ENCODE peak calls at places on chromosome 15, in five cellular contexts. S is IMR-90, Y is mesenchymal stem cell, M is mesendoderm, P is trophoblast cell. J is an unnamed sample.

GRCh38 chr15:55290361-55291057 is 896 bp upstream of the RAB27A start:
- DNase-seq in M (peak; percentile 92), P (peak; percentile 91), S (peak; percentile 70), Y (peak; percentile 90), J (peak; percentile 88)

GRCh38 chr15:95068847-95069518 is 837.6 kb downstream of the MCTP2 start:
- DNase-seq in P (no peak), S (peak; percentile 0), Y (no peak), M (no peak), J (no peak)

GRCh38 chr15:69790632-69791031 is 307.1 kb downstream of the TLE3 start:
- DNase-seq in M (no peak), S (no peak), P (peak; percentile 47), Y (no peak), J (no peak)

GRCh38 chr15:50137330-50137761 is 18.3 kb upstream of the ATP8B4 start:
- DNase-seq in P (peak; percentile 98), S (peak; percentile 99), Y (peak; percentile 99), M (no peak), J (no peak)

GRCh38 chr15:86690566-86690965 is 610.9 kb downstream of the AGBL1 start:
- DNase-seq in S (no peak), M (peak; percentile 23), Y (peak; percentile 19), P (no peak), J (no peak)

GRCh38 chr15:98842973-98843285 is 164.7 kb downstream of the PGPEP1L start:
- DNase-seq in S (no peak), Y (no peak), M (no peak), P (peak; percentile 27), J (no peak)

GRCh38 chr15:35327789-35328188 is 218.2 kb downstream of the DPH6 start:
- DNase-seq in P (no peak), S (peak; percentile 75), M (no peak), Y (no peak), J (no peak)

GRCh38 chr15:82999905-83000671 is 11.4 kb downstream of the C15orf40 start:
- DNase-seq in Y (peak; percentile 67), S (peak; percentile 69), P (peak; percentile 64), M (peak; percentile 71), J (no peak)

GRCh38 chr15:70297465-70298152 is 199.9 kb upstream of the TLE3 start:
- DNase-seq in S (no peak), M (no peak), P (no peak), Y (no peak), J (no peak)

GRCh38 chr15:40104865-40105516 is 3.7 kb downstream of the BMF start:
- DNase-seq in M (peak; percentile 97), S (peak; percentile 79), P (peak; percentile 94), Y (peak; percentile 87), J (peak; percentile 96)

GRCh38 chr15:69593981-69594966 is 141.7 kb downstream of the RPLP1 start:
- DNase-seq in M (no peak), S (peak; percentile 38), P (no peak), Y (no peak), J (peak; percentile 26)

GRCh38 chr15:78950906-78951840 is 6.3 kb upstream of the CTSH start:
- DNase-seq in Y (peak; percentile 31), M (peak; percentile 34), S (peak; percentile 48), P (peak; percentile 66), J (no peak)

GRCh38 chr15:66603301-66604179 is 37.7 kb upstream of the LCTL start:
- DNase-seq in Y (peak; percentile 66), P (peak; percentile 75), S (peak; percentile 62), M (peak; percentile 81), J (peak; percentile 82)

GRCh38 chr15:78085928-78086327 is 6.4 kb upstream of the SH2D7 start:
- DNase-seq in P (no peak), M (no peak), Y (no peak), S (peak; percentile 90), J (no peak)

GRCh38 chr15:78205856-78206255 is 28.5 kb downstream of the ACSBG1 start:
- DNase-seq in S (no peak), P (no peak), M (no peak), Y (no peak), J (no peak)

GRCh38 chr15:98878172-98878571 is 129.4 kb downstream of the PGPEP1L start:
- DNase-seq in S (peak; percentile 79), P (peak; percentile 78), M (no peak), Y (peak; percentile 81), J (no peak)

GRCh38 chr15:60076582-60077263 is 72.6 kb downstream of the FOXB1 start:
- DNase-seq in S (no peak), Y (no peak), M (peak; percentile 54), P (no peak), J (no peak)

DNA sequence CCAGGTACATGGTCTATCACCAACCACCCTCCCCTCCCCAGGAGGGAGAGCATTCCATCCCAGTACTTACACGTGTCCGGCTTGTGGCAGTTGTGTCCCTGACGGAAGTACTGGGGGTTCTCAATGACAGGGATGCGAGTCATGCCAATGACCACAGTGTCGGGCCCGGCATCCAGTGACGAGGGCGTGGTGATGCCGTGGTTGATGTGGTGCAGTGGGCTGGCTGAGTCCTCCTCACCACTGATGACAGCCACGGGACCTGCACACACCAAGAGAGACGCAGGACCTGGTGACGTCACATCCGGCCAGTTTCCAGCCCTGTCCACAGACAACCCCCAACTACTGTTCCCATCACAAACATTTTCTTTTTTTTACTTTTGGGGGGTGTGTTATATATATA is 223.8 kb downstream of the NTRK3 start:
- DNase-seq in S (no peak), Y (no peak), P (no peak), M (no peak), J (no peak)
- H3K4ac ChIP-seq in S (no peak overlapping the region), Y (no peak overlapping the region), P (no peak overlapping the region), M (no peak overlapping the region), J (no peak overlapping the region)

GRCh38 chr15:93035092-93035915 is 53.7 kb downstream of the RGMA start:
- DNase-seq in S (no peak), P (no peak), Y (no peak), M (no peak), J (no peak)

GRCh38 chr15:93037341-93038063 is 51.5 kb downstream of the RGMA start:
- DNase-seq in M (no peak), S (no peak), Y (peak; percentile 31), P (peak; percentile 24), J (no peak)

GRCh38 chr15:93034512-93034911 is 54.5 kb downstream of the RGMA start:
- DNase-seq in P (no peak), Y (no peak), M (no peak), S (no peak), J (no peak)

GRCh38 chr15:93036922-93037321 is 52.1 kb downstream of the RGMA start:
- DNase-seq in Y (no peak), M (no peak), P (no peak), S (no peak), J (peak; percentile 19)

DNA sequence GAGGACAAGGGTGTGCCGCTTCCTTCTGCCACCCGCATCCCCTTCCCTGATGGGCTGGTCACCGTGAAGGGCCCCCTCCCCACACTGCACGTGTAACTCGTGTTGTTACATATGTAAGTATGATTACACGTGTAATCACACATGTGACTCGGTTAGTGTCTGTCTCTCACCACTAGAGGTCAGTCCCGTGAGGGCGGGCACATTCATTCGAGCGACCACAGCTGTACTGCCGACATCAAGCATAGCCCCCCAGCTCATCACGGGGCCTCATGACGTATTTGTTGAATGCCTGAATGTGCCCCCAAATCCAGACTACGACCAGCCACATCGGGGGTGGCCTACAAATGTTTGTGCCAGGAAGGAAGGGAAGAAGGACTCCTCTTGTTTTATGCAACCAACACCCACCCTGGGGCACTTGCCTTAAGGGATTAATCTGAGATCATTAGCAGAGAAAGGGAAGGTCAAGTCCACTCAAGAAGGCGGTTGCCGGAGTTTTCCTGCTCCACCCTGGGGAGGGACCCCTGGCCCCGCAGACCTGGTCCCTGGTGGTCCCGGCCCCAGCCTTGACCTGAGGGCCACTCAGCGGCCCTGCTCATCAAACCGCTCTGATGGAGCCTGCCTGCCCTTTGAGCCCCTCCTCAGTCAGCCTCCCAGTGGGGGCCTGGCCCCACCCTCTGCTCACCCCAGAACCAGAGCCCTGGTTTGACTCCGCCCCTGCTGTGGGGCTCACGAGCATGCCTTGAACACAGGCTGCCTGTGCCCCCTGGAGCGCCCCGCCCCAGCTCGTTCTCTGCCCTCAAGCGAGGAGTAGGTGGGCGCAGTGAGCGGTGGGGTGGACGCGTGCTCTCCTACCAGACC is 52.8 kb downstream of the RGMA start:
- DNase-seq in M (peak; percentile 55), P (peak; percentile 53), Y (peak; percentile 46), S (peak; percentile 30), J (peak; percentile 26)
- H3K4ac ChIP-seq in M (no peak overlapping the region), P (no peak overlapping the region), Y (no peak overlapping the region), S (no peak overlapping the region), J (no peak overlapping the region)

DNA sequence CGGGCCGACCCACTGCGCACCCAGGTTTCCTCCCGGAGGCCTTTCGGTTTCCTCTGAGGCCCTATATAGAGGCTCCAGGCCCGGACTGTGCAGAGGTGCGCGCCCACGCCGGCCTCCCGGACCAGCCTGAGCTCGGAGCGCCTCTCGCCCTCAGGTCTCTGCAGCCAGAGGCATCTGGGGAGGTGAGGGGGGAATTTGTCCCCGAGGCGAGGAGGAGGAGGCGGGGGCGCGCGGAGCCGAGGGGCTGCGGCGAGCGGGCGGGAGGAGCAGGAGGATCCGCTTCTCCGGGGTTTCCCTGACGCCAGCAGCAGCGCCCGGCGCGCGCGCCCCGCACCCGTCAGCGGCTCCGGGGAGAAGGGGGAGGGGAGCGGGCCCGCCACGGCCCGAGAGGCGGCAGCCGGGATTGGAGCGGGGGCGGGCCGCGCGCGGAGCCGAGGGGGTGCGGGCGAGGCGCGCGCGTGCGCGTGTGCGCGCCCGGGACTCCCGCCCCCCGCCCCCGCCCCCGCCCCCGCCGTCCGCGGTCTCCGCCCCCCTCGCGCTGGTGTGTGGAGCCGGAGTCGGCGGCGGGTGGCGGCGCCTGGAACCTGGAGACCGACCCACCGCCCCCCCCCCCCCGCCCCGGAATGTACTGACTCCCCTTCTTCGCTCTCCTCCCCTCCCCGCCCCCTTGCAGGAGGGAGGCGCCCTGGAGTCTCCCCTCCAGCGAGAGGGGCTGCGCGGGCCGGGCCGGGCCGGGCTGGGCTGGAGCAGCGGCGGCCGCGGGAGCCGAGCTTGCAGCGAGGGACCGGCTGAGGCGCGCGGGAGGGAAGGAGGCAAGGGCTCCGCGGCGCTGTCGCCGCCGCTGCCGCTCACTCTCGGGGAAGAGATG is at the start of gene NEO1:
- DNase-seq in P (peak; percentile 76), S (peak; percentile 70), M (peak; percentile 91), Y (peak; percentile 89), J (peak; percentile 89)
- H3K4ac ChIP-seq in P (peak within 1 kb of the TSS; percentile 60), S (peak within 1 kb of the TSS; percentile 77), M (peak within 1 kb of the TSS; percentile 89), Y (peak within 1 kb of the TSS; percentile 99), J (no peak within 1 kb of the TSS)

GRCh38 chr15:48695835-48696573 is 50.5 kb upstream of the FBN1 start:
- DNase-seq in M (no peak), Y (no peak), S (no peak), P (peak; percentile 39), J (no peak)

GRCh38 chr15:48696627-48697312 is 51.3 kb upstream of the FBN1 start:
- DNase-seq in P (peak; percentile 23), M (peak; percentile 41), S (peak; percentile 58), Y (no peak), J (no peak)

GRCh38 chr15:48693474-48693873 is 48.0 kb upstream of the FBN1 start:
- DNase-seq in P (no peak), M (no peak), Y (peak; percentile 37), S (peak; percentile 72), J (no peak)

DNA sequence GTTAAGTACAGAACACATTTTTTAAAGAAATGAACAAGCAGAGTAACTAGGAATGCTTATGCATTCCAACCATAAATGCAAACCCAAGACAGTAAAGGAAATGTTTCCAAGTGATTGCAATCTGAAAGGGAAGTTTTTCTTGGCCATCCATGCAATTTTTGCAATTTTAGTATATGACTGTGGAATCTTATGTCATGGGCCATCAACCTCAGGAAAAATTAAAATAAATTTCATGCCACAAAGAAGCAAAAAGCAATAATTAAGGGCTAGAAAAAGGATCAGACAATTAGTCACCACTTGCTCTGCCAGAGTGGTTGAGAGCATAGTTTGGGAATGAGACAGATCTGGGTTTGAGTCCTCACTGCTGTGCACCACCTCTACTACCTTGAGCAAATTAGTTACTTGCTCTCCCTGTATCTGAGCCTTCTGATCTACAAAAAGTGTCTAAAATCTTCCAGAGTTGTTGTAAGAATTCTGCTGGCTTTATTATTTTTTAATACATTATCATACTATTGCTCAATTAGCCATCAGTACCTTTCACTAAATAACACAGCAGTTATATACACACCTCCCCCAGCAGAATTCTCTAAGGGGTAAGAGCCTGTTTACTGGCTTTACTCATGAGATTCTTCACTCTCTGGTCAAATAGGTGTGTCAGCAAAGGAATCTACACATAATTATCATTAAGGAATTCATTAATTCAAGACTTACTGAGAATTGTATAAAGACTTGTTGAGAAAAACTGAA is 49.8 kb upstream of the FBN1 start:
- DNase-seq in Y (peak; percentile 82), M (no peak), S (peak; percentile 94), P (peak; percentile 93), J (no peak)
- H3K4ac ChIP-seq in Y (no peak overlapping the region), M (no peak overlapping the region), S (peak overlapping the region; percentile 81), P (no peak overlapping the region), J (no peak overlapping the region)

J was measured in H9.